ENCODE peak calls at places on chromosome 12, in eight cellular contexts. One of them, this sample, is unnamed.

GRCh38 chr12:108643941-108644742 is 10.4 kb upstream of the SELPLG start:
- DNase-seq in progenitor cell of endocrine pancreas: no peak
- DNase-seq in AG09319: no peak
- DNase-seq in GM12865: no peak
- DNase-seq in A549: peak; percentile 53
- DNase-seq in GM12878: no peak
- DNase-seq in astrocyte of the spinal cord: peak; percentile 70
- DNase-seq in HFF-Myc: no peak
- DNase-seq in this sample: no peak

GRCh38 chr12:52769946-52770345 is 7.2 kb downstream of the KRT76 start:
- DNase-seq in astrocyte of the spinal cord: no peak
- DNase-seq in progenitor cell of endocrine pancreas: no peak
- DNase-seq in GM12865: no peak
- DNase-seq in GM12878: no peak
- DNase-seq in HFF-Myc: no peak
- DNase-seq in A549: no peak
- DNase-seq in AG09319: no peak
- DNase-seq in this sample: no peak

GRCh38 chr12:131137836-131138637 is 184.3 kb downstream of the ADGRD1 start:
- DNase-seq in AG09319: no peak
- DNase-seq in HFF-Myc: no peak
- DNase-seq in GM12865: no peak
- DNase-seq in A549: peak; percentile 68
- DNase-seq in astrocyte of the spinal cord: no peak
- DNase-seq in GM12878: no peak
- DNase-seq in progenitor cell of endocrine pancreas: no peak
- DNase-seq in this sample: peak; percentile 51

GRCh38 chr12:23628836-23629235 is 320.6 kb downstream of the SOX5 start:
- DNase-seq in GM12865: no peak
- DNase-seq in progenitor cell of endocrine pancreas: no peak
- DNase-seq in astrocyte of the spinal cord: no peak
- DNase-seq in GM12878: no peak
- DNase-seq in AG09319: no peak
- DNase-seq in A549: no peak
- DNase-seq in HFF-Myc: no peak
- DNase-seq in this sample: no peak

GRCh38 chr12:100376166-100376565 is 19.3 kb downstream of the SLC17A8 start:
- DNase-seq in astrocyte of the spinal cord: no peak
- DNase-seq in GM12865: no peak
- DNase-seq in HFF-Myc: no peak
- DNase-seq in A549: peak; percentile 7
- DNase-seq in progenitor cell of endocrine pancreas: no peak
- DNase-seq in GM12878: no peak
- DNase-seq in AG09319: no peak
- DNase-seq in this sample: no peak

GRCh38 chr12:91892081-91892855 is 253.4 kb downstream of the BTG1 start:
- DNase-seq in HFF-Myc: no peak
- DNase-seq in progenitor cell of endocrine pancreas: no peak
- DNase-seq in AG09319: no peak
- DNase-seq in GM12878: no peak
- DNase-seq in A549: no peak
- DNase-seq in astrocyte of the spinal cord: no peak
- DNase-seq in GM12865: no peak
- DNase-seq in this sample: no peak

GRCh38 chr12:111304642-111305071 is 64.2 kb downstream of the PHETA1 start:
- DNase-seq in AG09319: no peak
- DNase-seq in HFF-Myc: peak; percentile 12
- DNase-seq in GM12878: no peak
- DNase-seq in GM12865: peak; percentile 47
- DNase-seq in progenitor cell of endocrine pancreas: no peak
- DNase-seq in astrocyte of the spinal cord: peak; percentile 8
- DNase-seq in A549: peak; percentile 69
- DNase-seq in this sample: peak; percentile 50

GRCh38 chr12:57622293-57623245 is 10.4 kb downstream of the B4GALNT1 start:
- DNase-seq in GM12865: no peak
- DNase-seq in A549: no peak
- DNase-seq in GM12878: no peak
- DNase-seq in astrocyte of the spinal cord: no peak
- DNase-seq in HFF-Myc: no peak
- DNase-seq in progenitor cell of endocrine pancreas: no peak
- DNase-seq in AG09319: no peak
- DNase-seq in this sample: no peak

GRCh38 chr12:47377414-47378221 is 297.9 kb upstream of the AMIGO2 start:
- DNase-seq in astrocyte of the spinal cord: peak; percentile 99
- DNase-seq in GM12865: no peak
- DNase-seq in HFF-Myc: peak; percentile 76
- DNase-seq in GM12878: no peak
- DNase-seq in AG09319: peak; percentile 98
- DNase-seq in A549: peak; percentile 99
- DNase-seq in progenitor cell of endocrine pancreas: no peak
- DNase-seq in this sample: no peak

GRCh38 chr12:122162976-122163375 is 11.0 kb downstream of the IL31 start:
- DNase-seq in AG09319: no peak
- DNase-seq in astrocyte of the spinal cord: no peak
- DNase-seq in GM12878: no peak
- DNase-seq in HFF-Myc: no peak
- DNase-seq in GM12865: no peak
- DNase-seq in progenitor cell of endocrine pancreas: no peak
- DNase-seq in A549: no peak
- DNase-seq in this sample: no peak

GRCh38 chr12:9907769-9908168 is 24.4 kb downstream of the CLEC2A start:
- DNase-seq in progenitor cell of endocrine pancreas: no peak
- DNase-seq in A549: no peak
- DNase-seq in GM12865: no peak
- DNase-seq in astrocyte of the spinal cord: no peak
- DNase-seq in AG09319: no peak
- DNase-seq in HFF-Myc: no peak
- DNase-seq in GM12878: no peak
- DNase-seq in this sample: no peak

GRCh38 chr12:103046154-103046553 is 88.7 kb downstream of the ASCL1 start:
- DNase-seq in GM12878: no peak
- DNase-seq in progenitor cell of endocrine pancreas: no peak
- DNase-seq in A549: no peak
- DNase-seq in GM12865: no peak
- DNase-seq in HFF-Myc: no peak
- DNase-seq in astrocyte of the spinal cord: no peak
- DNase-seq in AG09319: no peak
- DNase-seq in this sample: no peak

GRCh38 chr12:110050927-110051326 is 2.6 kb upstream of the C12orf76 start:
- DNase-seq in A549: no peak
- DNase-seq in progenitor cell of endocrine pancreas: no peak
- DNase-seq in HFF-Myc: no peak
- DNase-seq in astrocyte of the spinal cord: no peak
- DNase-seq in GM12878: no peak
- DNase-seq in GM12865: no peak
- DNase-seq in AG09319: no peak
- DNase-seq in this sample: no peak

GRCh38 chr12:110047297-110047940 is 903 bp downstream of the C12orf76 start:
- DNase-seq in AG09319: no peak
- DNase-seq in HFF-Myc: no peak
- DNase-seq in GM12878: no peak
- DNase-seq in astrocyte of the spinal cord: no peak
- DNase-seq in progenitor cell of endocrine pancreas: no peak
- DNase-seq in GM12865: no peak
- DNase-seq in A549: no peak
- DNase-seq in this sample: no peak

GRCh38 chr12:110046451-110047187 is 1.7 kb downstream of the C12orf76 start:
- DNase-seq in GM12865: no peak
- DNase-seq in A549: no peak
- DNase-seq in GM12878: no peak
- DNase-seq in progenitor cell of endocrine pancreas: no peak
- DNase-seq in AG09319: no peak
- DNase-seq in astrocyte of the spinal cord: no peak
- DNase-seq in HFF-Myc: no peak
- DNase-seq in this sample: no peak

DNA sequence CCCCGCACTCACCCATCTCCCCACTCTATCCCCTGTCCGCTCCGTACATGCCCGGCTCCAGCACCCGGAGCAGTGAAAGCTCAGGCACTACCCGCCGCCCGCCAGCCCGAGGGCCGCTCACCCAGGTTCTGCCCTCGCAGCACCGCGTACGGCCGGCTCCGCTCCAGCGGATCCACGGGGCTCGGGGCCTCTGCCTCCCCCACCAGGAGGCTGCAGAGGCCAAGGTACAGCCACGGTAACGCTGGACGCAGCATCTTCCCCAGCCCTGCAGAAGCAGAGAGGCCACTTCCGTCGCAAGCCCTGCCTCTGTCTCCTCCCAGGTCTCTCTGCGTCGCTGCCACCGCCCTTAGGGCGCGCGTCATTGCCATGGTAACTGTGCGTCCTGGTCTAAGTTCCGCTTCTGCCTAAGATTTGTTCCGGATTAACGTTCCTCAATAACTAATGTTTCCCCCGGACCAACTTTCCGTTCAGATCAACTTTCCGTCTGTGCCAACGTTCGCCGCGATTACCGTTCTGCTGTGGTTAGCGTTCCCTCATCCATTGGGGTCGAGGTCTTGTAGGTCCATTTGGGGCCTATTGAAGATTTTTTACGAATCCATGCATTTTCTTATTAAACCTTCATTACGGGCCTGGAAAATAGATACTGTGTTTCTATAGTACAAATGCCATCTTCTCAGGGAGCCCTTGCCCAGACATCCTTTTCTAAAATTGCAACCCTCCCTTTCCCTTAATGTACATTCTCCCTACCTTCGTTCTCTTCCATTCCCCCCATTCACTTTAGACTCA is at the start of gene C12orf76:
- DNase-seq in progenitor cell of endocrine pancreas: peak; percentile 48
- DNase-seq in GM12865: peak; percentile 98
- DNase-seq in HFF-Myc: peak; percentile 98
- DNase-seq in A549: peak; percentile 99
- DNase-seq in AG09319: peak; percentile 93
- DNase-seq in astrocyte of the spinal cord: peak; percentile 97
- DNase-seq in GM12878: peak; percentile 96
- DNase-seq in this sample: peak; percentile 76
- TF ChIP-seq CTCF in progenitor cell of endocrine pancreas: no peak
- TF ChIP-seq CTCF in GM12865: no peak
- TF ChIP-seq CTCF in HFF-Myc: peak; percentile 10
- TF ChIP-seq CTCF in A549: no peak
- TF ChIP-seq CTCF in AG09319: no peak
- TF ChIP-seq CTCF in astrocyte of the spinal cord: no peak
- TF ChIP-seq CTCF in GM12878: peak; percentile 27
- TF ChIP-seq CTCF in this sample: no peak

DNA sequence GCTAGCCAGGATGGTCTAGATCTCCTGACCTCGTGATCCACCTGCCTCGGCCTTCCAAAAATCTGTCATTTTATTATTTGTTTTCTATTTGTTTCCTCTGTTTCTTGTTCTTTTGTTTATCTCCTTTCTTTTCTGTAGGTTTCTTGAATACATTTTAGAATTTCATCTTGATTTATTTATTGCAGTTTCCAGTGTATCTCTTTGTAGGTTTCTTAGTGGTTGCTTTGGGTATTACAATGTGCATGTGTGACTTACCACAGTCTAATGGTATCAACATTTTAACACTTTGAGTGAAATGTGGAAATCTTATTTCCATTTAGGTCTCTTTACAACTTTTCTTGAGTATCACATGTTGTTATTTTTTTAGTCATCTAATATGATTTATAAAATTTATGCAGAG is 29.9 kb upstream of the MUCL1 start:
- DNase-seq in AG09319: no peak
- DNase-seq in GM12878: no peak
- DNase-seq in progenitor cell of endocrine pancreas: no peak
- DNase-seq in HFF-Myc: no peak
- DNase-seq in astrocyte of the spinal cord: no peak
- DNase-seq in A549: no peak
- DNase-seq in GM12865: no peak
- DNase-seq in this sample: no peak
- TF ChIP-seq CTCF in AG09319: no peak
- TF ChIP-seq CTCF in GM12878: no peak
- TF ChIP-seq CTCF in progenitor cell of endocrine pancreas: peak; percentile 51
- TF ChIP-seq CTCF in HFF-Myc: no peak
- TF ChIP-seq CTCF in astrocyte of the spinal cord: no peak
- TF ChIP-seq CTCF in A549: no peak
- TF ChIP-seq CTCF in GM12865: no peak
- TF ChIP-seq CTCF in this sample: peak; percentile 34

DNA sequence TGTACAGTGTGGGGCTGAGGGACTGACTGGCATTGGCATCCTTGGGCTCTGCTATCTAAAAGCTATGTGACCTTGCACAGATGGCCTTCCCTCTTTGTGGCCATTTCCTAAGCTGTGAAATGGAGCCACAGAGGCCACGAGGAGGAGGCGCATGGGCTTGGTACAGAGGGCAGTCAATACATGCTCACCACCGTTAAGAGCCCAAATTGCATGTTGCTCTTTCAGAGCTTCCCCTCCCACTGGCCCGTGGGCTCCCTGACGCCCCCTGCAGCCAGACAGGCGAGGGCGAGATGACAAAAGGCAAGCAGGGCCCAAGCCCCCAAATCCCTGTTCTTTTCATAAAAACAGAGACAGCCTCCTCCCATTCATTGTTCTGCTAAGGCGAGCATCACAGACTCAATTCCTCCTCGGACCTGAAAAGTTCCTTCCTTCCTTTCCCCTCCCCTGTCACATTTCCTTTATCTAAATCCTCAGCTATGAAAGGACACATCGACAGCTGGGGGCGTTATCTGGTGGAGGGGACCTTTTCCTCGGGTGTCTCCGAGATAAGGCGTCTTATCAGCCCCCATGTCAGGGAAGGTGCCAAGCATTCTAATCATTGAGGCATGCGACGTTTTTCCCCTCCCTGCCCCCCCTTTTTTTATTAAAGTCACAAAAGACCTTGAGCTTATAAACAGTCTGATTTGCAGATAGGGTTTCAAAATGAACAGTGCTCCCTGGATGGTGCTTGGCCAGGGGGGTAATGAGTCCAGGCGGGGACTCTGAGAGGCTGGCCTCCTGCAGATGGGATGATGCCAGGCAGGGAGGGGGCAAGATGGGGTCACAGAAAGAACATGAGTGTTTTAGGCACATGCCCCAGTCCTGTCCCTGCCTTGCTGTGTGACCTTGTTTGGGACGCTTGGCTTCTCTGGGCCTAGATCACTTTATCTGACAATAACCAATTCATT is 26.4 kb downstream of the FAM222A start:
- DNase-seq in GM12878: no peak
- DNase-seq in GM12865: no peak
- DNase-seq in HFF-Myc: no peak
- DNase-seq in astrocyte of the spinal cord: no peak
- DNase-seq in A549: no peak
- DNase-seq in progenitor cell of endocrine pancreas: no peak
- DNase-seq in AG09319: no peak
- DNase-seq in this sample: peak; percentile 32
- TF ChIP-seq CTCF in GM12878: no peak
- TF ChIP-seq CTCF in GM12865: peak; percentile 23
- TF ChIP-seq CTCF in HFF-Myc: peak; percentile 53
- TF ChIP-seq CTCF in astrocyte of the spinal cord: peak; percentile 19
- TF ChIP-seq CTCF in A549: no peak
- TF ChIP-seq CTCF in progenitor cell of endocrine pancreas: peak; percentile 49
- TF ChIP-seq CTCF in AG09319: peak; percentile 4
- TF ChIP-seq CTCF in this sample: no peak

DNA sequence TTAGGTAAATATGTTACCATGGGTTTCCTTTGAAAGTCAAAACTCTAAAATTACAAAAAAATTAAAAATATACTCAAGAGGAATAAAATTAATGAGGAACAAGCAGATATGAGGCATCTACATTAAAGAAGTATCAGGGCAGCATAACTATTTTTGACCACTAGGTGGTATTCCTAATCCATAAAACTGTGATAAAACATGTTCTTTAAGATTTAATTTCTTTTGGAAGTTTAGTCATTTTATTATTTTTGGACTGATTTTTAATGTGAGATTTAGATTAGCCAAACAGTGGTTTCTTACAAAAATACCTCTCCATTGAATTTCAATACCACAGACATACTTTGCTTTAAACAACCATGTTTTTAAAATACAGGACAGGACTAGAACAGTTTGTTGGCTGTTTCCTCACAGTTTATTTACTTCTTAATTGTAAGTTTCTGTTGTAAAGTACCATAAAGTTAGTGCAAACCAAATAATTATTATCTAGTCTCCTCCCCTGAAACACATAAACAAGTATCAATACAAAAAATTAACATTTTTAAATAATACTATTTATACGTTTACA is 49.8 kb downstream of the NTS start:
- DNase-seq in A549: peak; percentile 36
- DNase-seq in GM12878: no peak
- DNase-seq in GM12865: no peak
- DNase-seq in progenitor cell of endocrine pancreas: no peak
- DNase-seq in AG09319: no peak
- DNase-seq in astrocyte of the spinal cord: peak; percentile 75
- DNase-seq in HFF-Myc: peak; percentile 19
- DNase-seq in this sample: no peak
- TF ChIP-seq CTCF in A549: peak; percentile 71
- TF ChIP-seq CTCF in GM12878: no peak
- TF ChIP-seq CTCF in GM12865: peak; percentile 30
- TF ChIP-seq CTCF in progenitor cell of endocrine pancreas: peak; percentile 89
- TF ChIP-seq CTCF in AG09319: peak; percentile 57
- TF ChIP-seq CTCF in astrocyte of the spinal cord: peak; percentile 61
- TF ChIP-seq CTCF in HFF-Myc: peak; percentile 8
- TF ChIP-seq CTCF in this sample: peak; percentile 82

This sample was measured in nephron progenitor cell.